ENCODE peak calls at places on chromosomes 7 and 10, in nine cellular contexts. V is prostate gland, D is endothelial cell of umbilical vein, R is suprapubic skin, N is esophagus muscularis mucosa, L is transverse colon, P is GM12891, O is body of pancreas, M is heart left ventricle. I is an unnamed sample.

GRCh38 chr10:68618234-68618633 is 58.1 kb downstream of the TET1 start:
- DNase-seq in V (no peak), D (no peak), R (no peak), N (no peak), L (no peak), P (no peak), O (no peak), M (no peak), I (no peak)

GRCh38 chr10:121708921-121709625 is 110.8 kb upstream of the FGFR2 start:
- DNase-seq in V (no peak), D (no peak), R (no peak), N (no peak), L (no peak), P (no peak), O (no peak), M (no peak), I (no peak)

GRCh38 chr10:71133710-71134686 is 78.4 kb upstream of the UNC5B start:
- DNase-seq in V (no peak), D (no peak), R (no peak), N (peak), L (no peak), P (no peak), O (no peak), M (no peak), I (no peak)

GRCh38 chr7:104956753-104957450 is 57.1 kb upstream of the KMT2E start:
- DNase-seq in V (no peak), D (no peak), R (no peak), N (no peak), L (no peak), P (peak), O (no peak), M (no peak), I (peak)

GRCh38 chr10:113298616-113299015 is 254.2 kb upstream of the HABP2 start:
- DNase-seq in V (no peak), D (no peak), R (no peak), N (no peak), L (no peak), P (no peak), O (no peak), M (no peak), I (no peak)

GRCh38 chr7:134888141-134888740 is 98.1 kb upstream of the AGBL3 start:
- DNase-seq in V (no peak), D (no peak), R (no peak), N (peak), L (no peak), P (no peak), O (no peak), M (no peak), I (no peak)

GRCh38 chr10:58081353-58081752 is 186.3 kb downstream of the IPMK start:
- DNase-seq in V (no peak), D (no peak), R (no peak), N (peak), L (no peak), P (no peak), O (no peak), M (no peak), I (no peak)

GRCh38 chr7:50761722-50762121 is 21.0 kb downstream of the GRB10 start:
- DNase-seq in V (no peak), D (no peak), R (no peak), N (no peak), L (no peak), P (no peak), O (no peak), M (no peak), I (no peak)

GRCh38 chr10:129911451-129912160 is 52.5 kb downstream of the EBF3 start:
- DNase-seq in V (no peak), D (no peak), R (peak), N (no peak), L (no peak), P (no peak), O (no peak), M (peak), I (no peak)

GRCh38 chr10:89242340-89242680 is 9.3 kb downstream of the LIPA start:
- DNase-seq in V (no peak), D (no peak), R (no peak), N (peak), L (no peak), P (no peak), O (no peak), M (no peak), I (no peak)

GRCh38 chr10:79139124-79139835 is 70.5 kb downstream of the ZMIZ1 start:
- DNase-seq in V (no peak), D (peak), R (no peak), N (peak), L (peak), P (no peak), O (no peak), M (peak), I (peak)

GRCh38 chr10:42939237-42939636 is 137.6 kb upstream of the RET start:
- DNase-seq in V (no peak), D (no peak), R (no peak), N (peak), L (no peak), P (no peak), O (no peak), M (no peak), I (no peak)

GRCh38 chr7:151724920-151725584 is 151.9 kb downstream of the PRKAG2 start:
- DNase-seq in V (no peak), D (no peak), R (no peak), N (no peak), L (no peak), P (peak), O (no peak), M (peak), I (no peak)

GRCh38 chr10:110780704-110781103 is 91.0 kb upstream of the PDCD4 start:
- DNase-seq in V (no peak), D (no peak), R (no peak), N (no peak), L (no peak), P (no peak), O (no peak), M (peak), I (no peak)

DNA sequence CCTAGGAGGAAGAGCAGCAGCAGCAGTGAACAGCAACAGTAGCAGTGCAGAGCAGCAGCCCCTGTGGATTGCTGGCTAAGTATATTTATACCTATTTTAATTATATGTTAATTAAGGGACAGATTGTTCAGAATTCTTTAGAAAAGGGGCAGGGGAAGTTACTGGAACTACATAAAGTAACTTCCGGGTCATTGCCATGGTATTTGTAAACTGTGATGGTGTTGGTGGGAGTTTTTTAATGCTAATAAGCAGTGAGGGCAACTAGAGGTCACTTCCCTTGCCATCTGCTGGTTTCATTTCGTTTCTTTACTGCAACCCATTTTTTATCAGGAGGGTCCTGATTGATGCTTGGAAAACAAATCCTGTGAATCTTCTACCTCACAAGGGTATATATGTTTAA is 229.8 kb upstream of the PODXL start:
- DNase-seq in V (no peak), D (no peak), R (no peak), N (no peak), L (no peak), P (no peak), O (no peak), M (no peak), I (no peak)
- TF ChIP-seq POLR2A in V (no peak), D (no peak), R (no peak), N (no peak), L (no peak), P (no peak), O (no peak), M (no peak), I (no peak)

GRCh38 chr7:138798836-138799235 is 840 bp upstream of the ATP6V0A4 start:
- DNase-seq in V (no peak), D (no peak), R (no peak), N (no peak), L (no peak), P (no peak), O (no peak), M (no peak), I (no peak)
- TF ChIP-seq POLR2A in V (no peak), D (no peak), R (no peak), N (no peak), L (no peak), P (no peak), O (no peak), M (no peak), I (no peak)

DNA sequence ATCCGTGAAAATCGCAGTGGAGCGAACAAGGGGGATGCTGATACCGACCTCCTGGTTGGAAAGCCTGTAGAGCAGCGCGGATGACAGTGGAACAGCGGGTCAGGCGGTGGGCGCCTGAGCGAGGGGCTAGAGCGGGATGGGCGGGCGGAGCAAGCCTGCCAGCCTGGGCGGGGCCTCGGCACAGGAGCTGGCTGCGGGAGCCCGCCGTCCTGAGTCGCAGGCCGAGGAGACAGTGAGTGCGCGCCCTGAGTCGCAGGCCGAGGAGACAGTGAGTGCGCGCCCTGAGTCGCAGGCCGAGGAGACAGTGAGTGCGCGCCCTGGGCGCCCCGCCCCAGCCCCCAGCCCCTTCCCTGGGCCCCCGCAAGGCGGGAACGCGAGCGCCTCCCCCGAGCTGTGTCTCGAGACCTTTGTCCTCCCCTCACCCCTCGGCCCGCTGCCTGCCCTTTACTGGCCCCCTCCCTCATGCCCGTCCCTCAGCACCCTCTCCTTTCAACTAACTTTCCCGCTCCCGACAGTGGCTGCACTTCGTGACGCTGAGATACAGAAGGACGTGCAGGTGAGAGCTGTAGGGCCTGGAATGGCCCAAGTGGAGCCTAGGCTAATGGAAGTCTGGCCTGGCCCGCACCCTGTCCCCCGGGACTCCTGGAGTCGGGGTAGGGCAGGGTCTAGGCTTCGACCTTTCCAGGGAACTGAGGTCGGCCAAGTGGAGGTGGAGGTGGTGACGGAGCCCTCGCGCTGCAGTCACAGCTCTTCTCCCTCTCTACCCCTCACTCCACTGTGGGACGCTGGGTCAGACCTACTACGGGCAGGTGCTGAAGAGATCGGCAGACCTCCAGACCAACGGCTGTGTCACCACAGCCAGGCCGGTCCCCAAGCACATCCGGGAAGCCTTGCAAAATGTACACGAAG is at the start of gene AS3MT:
- DNase-seq in V (peak), D (peak), R (no peak), N (no peak), L (peak), P (peak), O (peak), M (peak), I (no peak)
- TF ChIP-seq POLR2A in V (peak), D (no peak), R (no peak), N (no peak), L (no peak), P (no peak), O (peak), M (no peak), I (peak)

DNA sequence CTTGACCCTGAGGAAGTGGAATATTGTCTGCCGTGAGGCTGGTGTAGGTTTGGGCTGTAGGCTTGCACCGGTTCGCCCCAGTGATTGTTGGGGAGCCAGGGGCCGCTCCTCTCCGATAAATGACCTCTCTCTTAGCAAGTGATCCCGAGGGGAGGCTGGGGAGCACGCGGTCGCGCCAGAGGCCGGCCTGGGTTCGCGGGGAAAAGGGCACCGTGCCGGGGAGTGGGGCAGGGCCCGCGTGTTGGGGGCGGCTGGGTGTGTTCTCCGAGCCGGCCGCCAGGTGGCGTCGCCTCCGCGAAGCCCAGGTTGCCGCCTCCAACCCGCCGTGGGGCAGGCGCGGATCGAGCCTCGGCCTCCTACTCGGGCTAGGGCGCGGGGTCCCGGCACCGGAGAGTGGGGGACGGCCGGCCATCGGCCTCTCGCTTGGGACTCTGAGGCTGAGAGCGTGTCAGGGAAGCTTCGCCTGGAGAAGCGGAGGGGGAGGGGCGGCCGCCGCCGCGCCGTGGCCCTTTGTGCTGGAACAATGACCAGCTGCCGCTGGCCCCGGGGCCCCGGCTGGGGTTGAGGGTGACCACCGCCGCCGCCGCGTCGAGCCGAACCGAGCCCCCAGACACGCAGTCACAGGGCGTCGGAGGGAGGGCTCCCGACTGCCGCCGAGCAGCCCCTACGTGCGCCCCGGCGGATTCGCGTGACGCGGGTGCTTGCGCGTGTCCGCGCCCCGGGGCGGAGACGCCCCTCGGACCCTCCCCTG is 442 bp upstream of the LZTS2 start:
- DNase-seq in V (peak), D (peak), R (peak), N (peak), L (peak), P (peak), O (peak), M (peak), I (peak)
- TF ChIP-seq POLR2A in V (peak), D (peak), R (peak), N (peak), L (peak), P (no peak), O (peak), M (peak), I (peak)

GRCh38 chr7:155236386-155236785 is 61.3 kb upstream of the INSIG1 start:
- DNase-seq in V (no peak), D (no peak), R (no peak), N (no peak), L (no peak), P (no peak), O (no peak), M (no peak), I (no peak)

GRCh38 chr7:155234950-155235789 is 62.5 kb upstream of the INSIG1 start:
- DNase-seq in V (no peak), D (no peak), R (no peak), N (no peak), L (no peak), P (no peak), O (peak), M (no peak), I (no peak)

GRCh38 chr7:155231941-155232340 is 65.7 kb upstream of the INSIG1 start:
- DNase-seq in V (no peak), D (no peak), R (no peak), N (no peak), L (no peak), P (no peak), O (no peak), M (no peak), I (no peak)

GRCh38 chr7:155232911-155233702 is 64.6 kb upstream of the INSIG1 start:
- DNase-seq in V (no peak), D (no peak), R (no peak), N (no peak), L (no peak), P (no peak), O (no peak), M (no peak), I (no peak)

DNA sequence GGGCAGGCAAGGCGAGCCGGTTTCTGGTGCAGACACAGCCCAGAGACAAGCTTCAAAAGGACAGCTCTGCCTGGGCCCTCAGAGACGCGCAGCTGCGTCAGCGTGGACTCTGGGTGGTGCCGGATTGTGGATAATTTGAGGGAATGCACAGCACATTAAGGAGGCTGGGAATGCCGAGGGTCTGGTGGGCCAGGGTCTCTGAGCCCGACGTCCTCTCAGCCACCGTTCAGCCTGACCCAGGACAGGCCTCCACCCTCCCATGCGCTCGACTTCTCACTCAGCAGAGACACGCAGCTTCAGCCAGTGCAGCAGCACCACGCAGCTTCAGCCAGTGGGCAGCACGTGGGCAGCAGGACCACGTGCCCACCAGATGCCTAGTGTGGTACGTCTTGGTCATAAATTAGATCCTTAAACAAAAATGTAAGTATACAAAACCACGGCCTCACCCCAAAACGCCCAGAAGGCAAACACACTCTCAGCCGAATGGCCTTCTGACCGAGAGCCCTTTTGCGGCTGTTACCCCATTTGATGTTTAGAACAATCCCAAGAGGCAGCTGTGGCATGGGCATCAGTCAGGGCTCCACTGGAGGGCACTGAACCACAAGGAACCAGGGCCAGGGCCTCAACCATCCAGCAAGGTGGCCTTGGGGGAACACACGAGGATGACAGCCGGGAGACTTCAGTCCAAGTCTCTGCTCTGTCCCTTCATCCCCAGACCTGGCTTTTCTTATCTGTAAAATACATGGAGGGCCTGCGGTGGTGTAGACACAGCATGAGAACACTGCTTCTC is 63.8 kb upstream of the INSIG1 start:
- DNase-seq in V (no peak), D (no peak), R (no peak), N (no peak), L (no peak), P (no peak), O (peak), M (no peak), I (no peak)
- TF ChIP-seq POLR2A in V (no peak), D (no peak), R (no peak), N (no peak), L (no peak), P (no peak), O (no peak), M (no peak), I (no peak)

I was measured in H54.